ENCODE peak calls at places on chromosomes 11 and 22, in ten cellular contexts. E, F, L, Q, K, O, I, G, H and S are unnamed samples.

GRCh38 chr11:75163917-75164316 is 13.0 kb downstream of the SLCO2B1 start:
- DNase-seq in H (no peak), F (no peak), O (no peak), K (no peak), G (no peak), Q (no peak), I (no peak), L (no peak), E (no peak), S (peak; percentile 68)

GRCh38 chr11:63961608-63962412 is 12.6 kb upstream of the COX8A start:
- DNase-seq in K (no peak), H (peak; percentile 29), Q (no peak), L (no peak), I (peak; percentile 83), G (no peak), O (no peak), E (no peak), F (peak; percentile 85), S (no peak)

GRCh38 chr11:100687630-100688395 is 725 bp downstream of the ARHGAP42 start:
- DNase-seq in L (no peak), K (peak; percentile 70), F (peak; percentile 79), O (peak; percentile 60), G (no peak), I (peak; percentile 47), Q (peak; percentile 66), E (no peak), H (peak; percentile 89), S (peak; percentile 75)

GRCh38 chr22:36755316-36755715 is 20.6 kb downstream of the IFT27 start:
- DNase-seq in I (no peak), H (no peak), K (no peak), E (no peak), O (peak; percentile 1), Q (no peak), F (no peak), G (no peak), L (no peak), S (no peak)

GRCh38 chr11:131904756-131905155 is 534.3 kb downstream of the NTM start:
- DNase-seq in Q (no peak), I (no peak), H (peak; percentile 30), E (no peak), O (no peak), K (no peak), G (no peak), L (no peak), F (no peak), S (no peak)

GRCh38 chr11:58864335-58864734 is 19.8 kb upstream of the GLYATL2 start:
- DNase-seq in I (no peak), E (no peak), H (no peak), O (no peak), K (no peak), F (no peak), G (no peak), Q (no peak), L (no peak), S (no peak)

GRCh38 chr11:67053896-67054850 is 2.5 kb upstream of the RHOD start:
- DNase-seq in Q (peak; percentile 75), K (peak; percentile 55), O (peak; percentile 92), I (peak; percentile 92), L (no peak), G (peak; percentile 39), F (peak; percentile 57), H (peak; percentile 79), E (peak; percentile 38), S (no peak)

GRCh38 chr11:67627788-67628624 is 1.7 kb downstream of the NUDT8 start:
- DNase-seq in Q (peak; percentile 49), O (no peak), H (no peak), F (no peak), G (no peak), L (no peak), E (no peak), I (no peak), K (no peak), S (peak; percentile 71)

GRCh38 chr22:37538590-37539357 is 19.6 kb upstream of the CARD10 start:
- DNase-seq in E (peak; percentile 89), K (peak; percentile 89), H (peak; percentile 94), Q (peak; percentile 96), L (peak; percentile 89), G (peak; percentile 53), O (peak; percentile 98), F (peak; percentile 90), I (peak; percentile 93), S (peak; percentile 97)

GRCh38 chr11:58067685-58068084 is 36.9 kb downstream of the OR6Q1 start:
- DNase-seq in O (no peak), G (no peak), E (no peak), I (no peak), K (no peak), F (no peak), Q (no peak), L (no peak), H (no peak), S (no peak)

GRCh38 chr11:9530020-9530628 is 43.3 kb upstream of the WEE1 start:
- DNase-seq in G (no peak), Q (no peak), H (peak; percentile 35), F (no peak), I (no peak), O (no peak), K (no peak), E (no peak), L (no peak), S (no peak)

GRCh38 chr11:77075425-77075905 is 8.7 kb downstream of the CAPN5 start:
- DNase-seq in H (no peak), O (no peak), G (no peak), I (no peak), K (no peak), F (no peak), E (no peak), L (no peak), Q (peak; percentile 28), S (no peak)

GRCh38 chr11:19055905-19056304 is 4.6 kb downstream of the MRGPRX2 start:
- DNase-seq in I (no peak), H (no peak), G (no peak), Q (no peak), F (no peak), K (no peak), O (no peak), L (no peak), E (no peak), S (no peak)

GRCh38 chr11:19055016-19055415 is 5.5 kb downstream of the MRGPRX2 start:
- DNase-seq in I (no peak), F (no peak), G (no peak), Q (no peak), K (no peak), L (no peak), O (no peak), H (no peak), E (no peak), S (no peak)

GRCh38 chr11:19060629-19061028 is at the start of gene MRGPRX2:
- DNase-seq in Q (no peak), F (no peak), H (no peak), L (no peak), G (no peak), O (no peak), K (no peak), E (no peak), I (no peak), S (no peak)
- H3K4me3 ChIP-seq in Q (no peak within 1 kb of the TSS), F (no peak within 1 kb of the TSS), H (no peak within 1 kb of the TSS), L (no peak within 1 kb of the TSS), G (no peak within 1 kb of the TSS), O (no peak within 1 kb of the TSS), K (no peak within 1 kb of the TSS), E (no peak within 1 kb of the TSS), I (no peak within 1 kb of the TSS), S (no peak within 1 kb of the TSS)

DNA sequence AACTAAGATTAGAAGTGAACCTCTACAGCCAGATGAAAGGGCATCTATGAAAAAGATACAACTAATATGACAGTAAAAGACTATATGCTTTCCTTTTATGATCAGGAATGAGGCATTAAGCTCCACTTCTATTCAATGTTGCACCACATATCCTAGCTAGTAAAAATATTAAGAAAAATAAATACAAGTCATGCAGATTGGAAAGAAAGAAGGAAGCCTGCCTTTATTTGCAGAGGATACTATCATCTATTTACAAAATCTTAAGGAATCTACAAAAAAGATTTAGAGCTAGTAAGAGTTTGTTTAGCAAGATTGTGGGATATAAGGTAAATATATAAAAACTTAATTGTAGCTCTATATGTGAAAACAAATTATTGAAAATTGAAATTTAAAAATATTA is 308.8 kb downstream of the DYNC2H1 start:
- DNase-seq in H (no peak), K (no peak), I (no peak), E (no peak), L (no peak), Q (no peak), F (no peak), G (no peak), O (no peak), S (no peak)
- H3K27ac ChIP-seq in H (no peak overlapping the region), K (no peak overlapping the region), I (no peak overlapping the region), E (no peak overlapping the region), L (no peak overlapping the region), Q (no peak overlapping the region), F (no peak overlapping the region), G (no peak overlapping the region), O (no peak overlapping the region), S (no peak overlapping the region)

GRCh38 chr11:70326843-70327242 is 56.4 kb downstream of the PPFIA1 start:
- DNase-seq in I (no peak), H (no peak), E (no peak), K (no peak), O (no peak), Q (no peak), F (no peak), G (no peak), L (no peak), S (no peak)
- H3K4me1 ChIP-seq in I (peaks cover 7% of the 10 kb centered on the region), H (peaks cover 33% of the 10 kb centered on the region), E (no peaks in the 10 kb centered on the region), K (peaks cover 28% of the 10 kb centered on the region), O (peaks cover 37% of the 10 kb centered on the region), Q (peaks cover 17% of the 10 kb centered on the region), F (peaks cover 8% of the 10 kb centered on the region), G (peaks cover 10% of the 10 kb centered on the region), L (no peaks in the 10 kb centered on the region), S (peaks cover 15% of the 10 kb centered on the region)

DNA sequence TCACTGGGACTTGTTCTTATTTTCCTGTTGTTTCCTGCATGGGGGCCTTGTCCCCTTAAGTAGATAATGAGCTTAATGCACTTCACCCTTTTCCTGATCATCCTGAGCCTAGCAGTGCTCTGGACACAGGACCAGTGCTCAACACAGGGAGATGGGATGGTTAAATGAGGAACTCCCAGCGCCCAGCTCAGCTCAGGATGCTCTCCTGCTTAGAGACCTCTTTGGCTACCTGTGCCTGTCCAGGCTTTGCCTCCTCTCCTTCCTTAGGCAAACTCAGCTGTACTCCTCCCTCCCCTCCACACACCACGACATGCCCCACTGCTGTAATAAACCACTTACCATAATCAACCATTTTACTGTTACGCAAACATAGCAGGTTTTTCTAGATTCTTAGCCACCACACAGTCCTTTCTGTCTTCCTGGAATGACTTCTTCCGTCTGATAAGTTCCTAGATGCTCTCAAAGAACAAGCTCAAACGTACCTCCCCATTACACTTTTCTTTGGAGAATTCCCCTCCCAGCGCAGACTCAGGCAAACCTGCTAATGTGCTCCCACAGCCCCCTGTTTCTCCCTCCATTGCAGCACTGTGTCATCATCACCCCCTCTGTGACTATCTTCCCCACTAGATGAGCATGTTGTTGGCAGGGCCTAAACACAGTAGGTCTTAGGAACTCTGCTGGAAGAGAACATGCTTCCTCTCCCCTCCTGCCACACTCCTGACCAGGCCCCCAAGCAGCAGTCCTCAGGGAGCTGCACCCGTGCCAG is 113.6 kb downstream of the MICAL2 start:
- DNase-seq in F (peak; percentile 77), H (no peak), E (peak; percentile 29), G (no peak), I (no peak), Q (no peak), O (no peak), K (no peak), L (no peak), S (no peak)
- H3K4me3 ChIP-seq in F (no peak overlapping the region), H (no peak overlapping the region), E (peak overlapping the region; percentile 35), G (no peak overlapping the region), I (no peak overlapping the region), Q (no peak overlapping the region), O (no peak overlapping the region), K (no peak overlapping the region), L (peak overlapping the region; percentile 28), S (no peak overlapping the region)